ENCODE peak calls at places on chromosomes 4 and X, in four cellular contexts. V, G, A and Y are unnamed samples.

GRCh38 chr4:162475221-162475620 is 311.4 kb upstream of the FSTL5 start:
- DNase-seq in V (no peak), G (no peak), A (no peak), Y (no peak)

GRCh38 chr4:48905363-48906015 is 1.1 kb downstream of the OCIAD2 start:
- DNase-seq in V (peak; percentile 33), G (peak; percentile 3), A (no peak), Y (peak; percentile 85)

GRCh38 chr4:159946983-159947645 is 844.2 kb downstream of the RAPGEF2 start:
- DNase-seq in V (no peak), G (no peak), A (no peak), Y (peak; percentile 61)

GRCh38 chr4:93568758-93569157 is 259.8 kb upstream of the ATOH1 start:
- DNase-seq in V (no peak), G (no peak), A (no peak), Y (no peak)

GRCh38 chrX:98380556-98380955 is 1496.8 kb downstream of the RPA4 start:
- DNase-seq in V (no peak), G (no peak), A (no peak), Y (no peak)

GRCh38 chrX:136067946-136068345 is 79.4 kb upstream of the FHL1 start:
- DNase-seq in V (no peak), G (no peak), A (no peak), Y (no peak)

GRCh38 chr4:142815834-142816233 is 30.3 kb downstream of the INPP4B start:
- DNase-seq in V (no peak), G (no peak), A (no peak), Y (no peak)

GRCh38 chr4:6123541-6123940 is 76.8 kb downstream of the JAKMIP1 start:
- DNase-seq in V (no peak), G (no peak), A (no peak), Y (no peak)

GRCh38 chr4:156686120-156686519 is 285.5 kb downstream of the PDGFC start:
- DNase-seq in V (no peak), G (no peak), A (no peak), Y (no peak)

GRCh38 chr4:11518754-11519153 is 90.1 kb upstream of the HS3ST1 start:
- DNase-seq in V (no peak), G (no peak), A (no peak), Y (no peak)

GRCh38 chrX:2550288-2551020 is 49.7 kb upstream of the DHRSX start:
- DNase-seq in V (no peak), G (no peak), A (no peak), Y (peak; percentile 5)

GRCh38 chrX:115589419-115589818 is 28.4 kb downstream of the PLS3 start:
- DNase-seq in V (no peak), G (no peak), A (no peak), Y (no peak)

GRCh38 chr4:93759506-93759905 is 69.0 kb upstream of the ATOH1 start:
- DNase-seq in V (no peak), G (no peak), A (no peak), Y (peak; percentile 99)

GRCh38 chr4:2059726-2060577 is 825 bp downstream of the NAT8L start:
- DNase-seq in V (no peak), G (no peak), A (no peak), Y (no peak)

GRCh38 chr4:13876940-13877339 is 249.4 kb upstream of the BOD1L1 start:
- DNase-seq in V (no peak), G (no peak), A (no peak), Y (peak; percentile 66)

GRCh38 chr4:165738571-165738970 is 134.5 kb upstream of the TLL1 start:
- DNase-seq in V (no peak), G (no peak), A (no peak), Y (no peak)

GRCh38 chr4:32858971-32859370 is 2138.8 kb downstream of the PCDH7 start:
- DNase-seq in V (no peak), G (no peak), A (no peak), Y (no peak)

GRCh38 chr4:57131849-57132745 is 21.9 kb upstream of the IGFBP7 start:
- DNase-seq in V (no peak), G (no peak), A (no peak), Y (no peak)

GRCh38 chrX:24259544-24260240 is 54.2 kb downstream of the SUPT20HL2 start:
- DNase-seq in V (peak; percentile 38), G (no peak), A (peak; percentile 20), Y (peak; percentile 62)

GRCh38 chr4:164847967-164848649 is 28.9 kb upstream of the APELA start:
- DNase-seq in V (no peak), G (no peak), A (no peak), Y (no peak)

GRCh38 chr4:1594871-1595788 is 89.0 kb downstream of the FAM53A start:
- DNase-seq in V (no peak), G (no peak), A (no peak), Y (no peak)

GRCh38 chr4:95129708-95130343 is 372.1 kb downstream of the BMPR1B start:
- DNase-seq in V (peak; percentile 29), G (no peak), A (peak; percentile 42), Y (peak; percentile 8)

GRCh38 chrX:132092439-132093065 is 35.3 kb downstream of the FRMD7 start:
- DNase-seq in V (peak; percentile 52), G (peak; percentile 5), A (peak; percentile 43), Y (peak; percentile 57)

GRCh38 chr4:116223059-116223732 is 862.2 kb downstream of the TRAM1L1 start:
- DNase-seq in V (no peak), G (no peak), A (no peak), Y (no peak)

GRCh38 chr4:60805500-60806313 is 394.4 kb upstream of the ADGRL3 start:
- DNase-seq in V (no peak), G (no peak), A (no peak), Y (peak; percentile 28)

DNA sequence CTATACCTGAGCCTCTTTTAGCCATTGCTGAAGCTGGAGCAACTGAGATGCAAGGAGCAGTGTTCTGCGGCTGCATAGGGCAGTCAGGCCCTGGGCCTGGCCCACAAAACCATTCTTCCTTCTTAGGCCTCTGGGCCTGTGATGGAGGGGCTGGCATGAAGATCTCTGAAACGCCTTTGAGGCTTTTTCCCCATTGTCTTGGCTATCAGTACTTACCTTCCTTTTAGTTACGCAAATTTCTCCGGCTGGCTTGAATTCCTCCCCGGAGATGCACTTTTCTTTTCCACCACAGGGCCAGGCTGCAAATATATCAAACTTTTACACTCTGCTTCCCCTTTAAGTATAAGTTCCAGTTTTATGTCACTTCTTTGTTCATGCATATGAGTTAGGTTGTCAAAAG is 194.5 kb upstream of the PCDH7 start:
- DNase-seq in V (no peak), G (no peak), A (no peak), Y (no peak)
- H3K4me3 ChIP-seq in V (no peak overlapping the region), G (no peak overlapping the region), A (no peak overlapping the region), Y (no peak overlapping the region)

DNA sequence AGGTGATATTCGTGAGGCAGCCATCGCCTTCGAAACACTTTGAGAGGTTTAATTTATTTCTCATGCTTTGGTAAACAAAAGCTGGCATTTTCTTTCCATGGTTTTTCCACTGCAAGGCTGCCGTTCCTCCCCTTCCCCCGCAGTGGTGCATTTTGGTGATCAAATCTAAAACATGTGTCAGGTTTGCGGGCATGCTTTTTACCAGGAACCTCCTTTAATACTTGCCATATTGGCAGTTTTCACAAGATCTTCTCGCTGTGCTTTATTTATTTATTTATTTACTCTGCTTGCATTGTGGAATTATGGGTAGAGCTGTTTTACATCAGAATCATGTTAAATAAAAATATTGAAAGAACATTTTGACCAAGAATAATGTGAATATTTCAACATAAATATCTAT is 54.2 kb downstream of the STOX2 start:
- DNase-seq in V (no peak), G (no peak), A (no peak), Y (no peak)
- H3K27me3 ChIP-seq in V (no peaks in the 10 kb centered on the region), G (no peaks in the 10 kb centered on the region), A (no peaks in the 10 kb centered on the region), Y (no peaks in the 10 kb centered on the region)

DNA sequence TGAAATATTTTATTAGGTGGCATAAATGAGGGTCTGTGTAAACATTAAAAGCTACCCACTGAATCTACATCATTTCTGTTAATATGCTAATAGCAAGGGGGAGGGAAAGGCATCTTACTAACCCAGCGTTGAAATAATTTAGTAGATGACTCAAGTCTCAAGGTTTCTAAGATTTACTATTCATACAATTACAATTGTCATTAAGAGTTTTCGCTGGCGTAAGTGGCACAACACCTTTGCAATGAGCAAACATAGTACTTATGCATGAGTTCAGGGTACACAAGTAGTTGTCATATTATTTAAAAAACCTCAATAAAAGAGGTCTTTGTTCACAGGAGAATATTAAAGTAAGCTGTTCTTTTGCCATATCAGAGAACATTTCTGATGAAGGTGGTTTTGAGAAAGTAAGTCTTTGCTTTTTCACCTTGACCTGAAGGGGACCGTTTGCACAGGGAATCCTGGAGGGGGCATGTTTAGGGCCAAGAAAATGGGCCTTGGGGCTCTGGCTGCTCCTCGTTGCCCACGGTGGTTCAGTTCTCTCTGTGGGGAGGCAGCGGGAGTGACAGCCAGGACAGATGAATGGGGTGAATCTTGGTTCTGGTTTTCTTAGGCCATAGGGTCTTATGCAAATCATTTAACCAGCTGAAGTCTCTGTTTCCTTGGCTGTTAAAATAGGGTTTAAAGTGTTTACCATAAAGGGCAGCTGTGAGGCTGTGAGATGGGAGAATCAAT is 4.4 kb upstream of the RHOH start:
- DNase-seq in V (peak; percentile 14), G (peak; percentile 65), A (no peak), Y (no peak)
- H3K4me3 ChIP-seq in V (no peak overlapping the region), G (peak overlapping the region; percentile 89), A (no peak overlapping the region), Y (no peak overlapping the region)

GRCh38 chrX:153643431-153644351 is 3.3 kb upstream of the DUSP9 start:
- DNase-seq in V (peak; percentile 12), G (no peak), A (no peak), Y (no peak)
- H3K27me3 ChIP-seq in V (peaks cover 52% of the 10 kb centered on the region), G (no peaks in the 10 kb centered on the region), A (no peaks in the 10 kb centered on the region), Y (peaks cover 19% of the 10 kb centered on the region)

GRCh38 chr4:169270810-169271691 is at the start of gene SH3RF1:
- DNase-seq in V (peak; percentile 89), G (peak; percentile 80), A (peak; percentile 91), Y (peak; percentile 85)

GRCh38 chr4:169267070-169267469 is 3.7 kb downstream of the SH3RF1 start:
- DNase-seq in V (no peak), G (no peak), A (no peak), Y (no peak)

GRCh38 chr4:169271692-169272007 is 894 bp upstream of the SH3RF1 start:
- DNase-seq in V (peak; percentile 38), G (no peak), A (no peak), Y (peak; percentile 13)

GRCh38 chr4:169270156-169270809 is 473 bp downstream of the SH3RF1 start:
- DNase-seq in V (peak; percentile 63), G (peak; percentile 82), A (peak; percentile 68), Y (peak; percentile 73)

DNA sequence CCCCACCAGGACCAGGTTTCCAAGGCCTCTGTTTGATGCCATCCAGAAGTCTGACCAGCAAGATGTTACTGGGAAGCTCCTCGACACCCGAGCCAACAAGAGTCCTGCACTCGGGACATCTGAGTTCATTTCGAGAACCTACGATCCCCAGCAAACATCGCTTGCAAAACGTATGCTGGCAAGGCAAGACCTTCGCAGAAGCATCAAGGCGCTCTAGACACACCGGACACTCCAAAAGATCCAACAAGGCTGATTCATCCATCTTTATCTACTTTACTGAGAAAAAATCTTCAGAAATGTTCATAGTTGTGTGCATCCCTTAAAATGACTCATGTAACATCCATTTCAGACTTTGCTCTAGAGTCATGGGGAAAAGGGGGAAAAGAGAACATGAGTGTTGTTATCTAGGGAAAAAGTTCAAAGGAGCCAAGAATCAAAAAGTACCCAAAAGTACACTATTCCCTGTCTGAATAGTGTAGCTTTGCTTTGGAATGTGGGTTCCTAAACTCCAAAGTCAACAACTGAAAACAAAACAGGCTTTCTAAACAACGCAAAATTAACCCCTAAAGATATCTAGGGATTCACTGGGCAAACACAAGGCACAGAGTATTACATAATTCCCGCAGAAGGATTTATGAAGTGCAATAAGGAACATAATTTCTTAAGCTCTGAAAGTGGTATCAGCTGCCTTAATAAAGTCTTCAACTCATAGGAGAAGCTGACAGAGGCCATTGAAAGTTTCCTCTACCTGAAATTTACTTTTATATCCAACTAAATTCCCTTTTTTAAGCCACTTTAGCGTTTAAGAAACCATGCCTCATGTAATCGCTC is 1.6 kb downstream of the SH3RF1 start:
- DNase-seq in V (peak; percentile 52), G (no peak), A (no peak), Y (peak; percentile 82)
- H3K4me3 ChIP-seq in V (peak overlapping the region; percentile 91), G (peak overlapping the region; percentile 91), A (peak overlapping the region; percentile 30), Y (peak overlapping the region; percentile 94)

GRCh38 chr4:3471886-3472285 is 8.8 kb downstream of the DOK7 start:
- DNase-seq in V (no peak), G (no peak), A (no peak), Y (no peak)
- H3K27me3 ChIP-seq in V (no peaks in the 10 kb centered on the region), G (no peaks in the 10 kb centered on the region), A (no peaks in the 10 kb centered on the region), Y (no peaks in the 10 kb centered on the region)